ENCODE peak calls at places on chromosome 9, in five cellular contexts. P is hepatic stellate cell, Z is left cardiac atrium, W is T-helper 9 cell, I is SK-N-DZ. O is an unnamed sample.

GRCh38 chr9:93450817-93451761 is at the start of gene FAM120A:
- DNase-seq in I (peak), Z (peak), W (peak), P (peak), O (peak)

GRCh38 chr9:130791279-130791894 is 43.7 kb upstream of the ABL1 start:
- DNase-seq in I (no peak), W (no peak), P (no peak), Z (no peak), O (no peak)

GRCh38 chr9:68983008-68983411 is 30.9 kb downstream of the PRKACG start:
- DNase-seq in I (no peak), P (no peak), Z (no peak), W (no peak), O (no peak)

GRCh38 chr9:138008081-138008841 is 130.7 kb downstream of the CACNA1B start:
- DNase-seq in P (no peak), I (no peak), W (no peak), Z (no peak), O (peak)

GRCh38 chr9:97307091-97307490 is 368 bp upstream of the CCDC180 start:
- DNase-seq in W (no peak), Z (peak), I (peak), P (peak), O (no peak)

GRCh38 chr9:131919181-131919580 is 160.5 kb downstream of the MED27 start:
- DNase-seq in Z (no peak), W (no peak), I (no peak), P (no peak), O (no peak)

GRCh38 chr9:99189887-99190596 is 31.7 kb downstream of the ALG2 start:
- DNase-seq in W (no peak), I (no peak), Z (no peak), P (peak), O (no peak)

GRCh38 chr9:136303066-136303824 is 649 bp downstream of the CCDC187 start:
- DNase-seq in Z (no peak), W (no peak), I (no peak), P (no peak), O (no peak)